ENCODE peak calls at places on chromosomes 6 and 20, in eight cellular contexts. K, O, F, Z, D, E, V and G are unnamed samples.

GRCh38 chr20:60203451-60203850 is 245.2 kb downstream of the CDH26 start:
- DNase-seq in Z (no peak), F (no peak), O (no peak), K (peak), E (no peak), V (no peak), D (no peak), G (no peak)

GRCh38 chr20:43357352-43357751 is 100.3 kb upstream of the SRSF6 start:
- DNase-seq in Z (no peak), V (no peak), D (no peak), O (no peak), K (no peak), E (no peak), F (no peak), G (no peak)

GRCh38 chr6:79605968-79606764 is 25.0 kb upstream of the SH3BGRL2 start:
- DNase-seq in V (no peak), K (no peak), E (no peak), Z (no peak), D (no peak), O (no peak), F (no peak), G (no peak)

GRCh38 chr20:44701116-44701865 is 13.9 kb upstream of the CCN5 start:
- DNase-seq in Z (no peak), F (no peak), E (no peak), K (no peak), O (no peak), D (no peak), V (no peak), G (no peak)

GRCh38 chr20:11457476-11457875 is 460.2 kb upstream of the BTBD3 start:
- DNase-seq in O (no peak), E (no peak), D (no peak), F (no peak), V (no peak), Z (no peak), K (no peak), G (no peak)

GRCh38 chr6:63272397-63272796 is 47.4 kb downstream of the LGSN start:
- DNase-seq in O (no peak), F (peak), K (peak), D (no peak), V (no peak), E (peak), Z (peak), G (no peak)

GRCh38 chr6:13764996-13765395 is 49.4 kb downstream of the MCUR1 start:
- DNase-seq in O (no peak), E (peak), K (no peak), F (peak), Z (no peak), V (no peak), D (no peak), G (no peak)

GRCh38 chr6:436308-437041 is 44.9 kb downstream of the IRF4 start:
- DNase-seq in K (no peak), O (no peak), F (no peak), Z (no peak), V (no peak), D (no peak), E (peak), G (no peak)

GRCh38 chr6:108337721-108338120 is 42.9 kb downstream of the AFG1L start:
- DNase-seq in E (no peak), K (no peak), D (no peak), Z (peak), O (no peak), V (no peak), F (no peak), G (no peak)

GRCh38 chr6:128235556-128235955 is 284.8 kb downstream of the PTPRK start:
- DNase-seq in E (no peak), D (no peak), Z (no peak), V (no peak), F (no peak), O (no peak), K (peak), G (no peak)

GRCh38 chr6:74519172-74519571 is 686.7 kb downstream of the COL12A1 start:
- DNase-seq in Z (peak), E (no peak), D (no peak), V (no peak), O (no peak), F (no peak), K (peak), G (no peak)

GRCh38 chr6:139433647-139434419 is 59.4 kb upstream of the CITED2 start:
- DNase-seq in K (no peak), D (no peak), V (no peak), Z (no peak), F (no peak), O (no peak), E (no peak), G (peak)

GRCh38 chr20:63230800-63231268 is 4.9 kb upstream of the BIRC7 start:
- DNase-seq in V (peak), E (peak), D (no peak), K (no peak), O (no peak), Z (peak), F (no peak), G (no peak)
- TF ChIP-seq CTCF in V (peak), E (peak), D (no peak), K (peak), O (no peak), Z (peak), F (peak), G (peak)

GRCh38 chr20:54534101-54534500 is 58.7 kb downstream of the DOK5 start:
- DNase-seq in F (no peak), V (no peak), O (no peak), K (no peak), E (no peak), Z (no peak), D (no peak), G (no peak)
- TF ChIP-seq CTCF in F (no peak), V (no peak), O (no peak), K (no peak), E (no peak), Z (no peak), D (no peak), G (no peak)

GRCh38 chr20:14951105-14951504 is 613.7 kb upstream of the FLRT3 start:
- DNase-seq in K (no peak), E (peak), O (no peak), F (no peak), Z (no peak), V (no peak), D (no peak), G (no peak)

GRCh38 chr20:14947536-14947935 is 610.1 kb upstream of the FLRT3 start:
- DNase-seq in V (no peak), D (no peak), K (no peak), E (no peak), Z (no peak), O (no peak), F (no peak), G (no peak)

GRCh38 chr20:14950633-14951032 is 613.2 kb upstream of the FLRT3 start:
- DNase-seq in F (no peak), Z (no peak), D (no peak), O (no peak), K (no peak), E (no peak), V (no peak), G (no peak)

GRCh38 chr20:14951707-14952106 is 614.3 kb upstream of the FLRT3 start:
- DNase-seq in O (no peak), K (peak), F (no peak), E (no peak), V (no peak), Z (no peak), D (no peak), G (no peak)

GRCh38 chr20:14948416-14948815 is 611.0 kb upstream of the FLRT3 start:
- DNase-seq in O (no peak), F (no peak), V (no peak), Z (no peak), D (no peak), K (no peak), E (peak), G (no peak)
- TF ChIP-seq CTCF in O (no peak), F (no peak), V (no peak), Z (no peak), D (peak), K (no peak), E (no peak), G (no peak)

DNA sequence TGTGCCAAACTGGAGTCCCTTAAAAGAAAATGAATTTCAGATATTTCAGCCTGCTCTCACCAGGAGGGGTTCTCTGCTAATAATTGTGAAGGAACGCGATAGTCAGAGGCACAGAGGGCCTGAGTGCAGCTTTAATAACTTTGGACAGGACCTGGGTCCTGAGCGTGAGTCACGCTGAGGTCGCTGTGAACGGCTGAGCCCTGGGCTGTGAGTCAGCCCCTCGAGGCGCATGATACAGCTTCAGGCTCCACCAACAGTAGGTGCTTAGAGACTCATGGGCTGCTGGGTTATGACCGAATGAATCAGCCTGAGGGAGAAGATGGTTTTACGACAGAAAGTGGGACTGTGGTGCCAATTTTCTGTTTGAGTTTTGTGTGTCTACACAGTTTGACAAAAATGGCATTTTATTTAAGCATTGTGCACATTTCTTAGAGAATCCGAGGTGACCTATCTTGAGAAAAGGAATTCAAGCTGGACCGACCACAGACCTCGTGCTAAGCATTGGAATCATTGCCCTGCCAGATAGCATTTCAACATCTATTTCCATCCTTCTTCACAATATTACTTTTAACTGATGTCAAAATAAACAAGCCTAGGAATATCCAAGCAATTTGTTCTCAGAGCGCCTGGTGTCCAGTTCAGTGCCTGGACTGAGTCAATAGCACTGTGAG is 183.0 kb downstream of the THBS2 start:
- DNase-seq in O (peak), Z (peak), K (peak), E (no peak), V (no peak), D (no peak), F (no peak), G (no peak)
- TF ChIP-seq CTCF in O (no peak), Z (peak), K (no peak), E (no peak), V (no peak), D (no peak), F (no peak), G (no peak)

GRCh38 chr6:163341224-163341623 is 73.3 kb upstream of the QKI start:
- DNase-seq in F (no peak), D (no peak), O (no peak), Z (no peak), V (no peak), K (no peak), E (no peak), G (no peak)

GRCh38 chr6:163339466-163339865 is 75.1 kb upstream of the QKI start:
- DNase-seq in E (no peak), F (no peak), O (no peak), K (no peak), Z (no peak), V (no peak), D (no peak), G (no peak)

GRCh38 chr6:163338671-163339405 is 75.7 kb upstream of the QKI start:
- DNase-seq in O (no peak), Z (peak), V (no peak), F (no peak), E (no peak), K (no peak), D (no peak), G (no peak)

GRCh38 chr6:163341671-163342070 is 72.8 kb upstream of the QKI start:
- DNase-seq in O (no peak), K (no peak), E (no peak), Z (no peak), V (no peak), F (no peak), D (no peak), G (no peak)

GRCh38 chr6:163340201-163340887 is 74.2 kb upstream of the QKI start:
- DNase-seq in E (no peak), Z (no peak), O (no peak), K (no peak), F (no peak), V (no peak), D (no peak), G (no peak)
- TF ChIP-seq CTCF in E (no peak), Z (no peak), O (no peak), K (no peak), F (no peak), V (no peak), D (no peak), G (no peak)

DNA sequence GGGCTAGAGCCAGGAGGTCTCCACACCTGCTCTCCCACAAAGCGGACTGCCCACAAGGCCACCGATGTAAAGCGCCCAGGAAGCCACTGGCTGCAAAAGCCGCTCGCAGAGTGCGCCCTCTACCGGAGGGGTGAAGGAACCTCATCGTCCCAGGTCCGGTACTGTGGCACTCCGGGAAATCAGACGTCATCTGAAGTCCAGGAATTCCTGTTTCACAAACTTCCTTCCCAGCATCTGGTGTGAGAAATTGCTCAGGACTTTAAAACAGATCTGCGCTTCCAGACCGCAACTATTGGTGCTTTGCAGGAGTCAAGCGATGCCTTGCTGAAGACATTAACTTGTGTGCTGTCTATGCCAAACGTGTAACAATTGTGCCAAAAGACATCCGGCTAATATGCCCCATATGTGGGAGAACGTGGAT is 115.1 kb upstream of the ARID1B start:
- DNase-seq in F (peak), V (peak), O (no peak), K (no peak), E (no peak), Z (no peak), D (no peak), G (peak)
- TF ChIP-seq CTCF in F (peak), V (peak), O (no peak), K (no peak), E (no peak), Z (peak), D (peak), G (peak)

GRCh38 chr6:157539421-157539822 is 158.4 kb downstream of the ZDHHC14 start:
- DNase-seq in Z (no peak), O (no peak), E (no peak), V (no peak), F (no peak), K (no peak), D (no peak), G (no peak)
- TF ChIP-seq CTCF in Z (no peak), O (no peak), E (no peak), V (no peak), F (no peak), K (no peak), D (no peak), G (no peak)

DNA sequence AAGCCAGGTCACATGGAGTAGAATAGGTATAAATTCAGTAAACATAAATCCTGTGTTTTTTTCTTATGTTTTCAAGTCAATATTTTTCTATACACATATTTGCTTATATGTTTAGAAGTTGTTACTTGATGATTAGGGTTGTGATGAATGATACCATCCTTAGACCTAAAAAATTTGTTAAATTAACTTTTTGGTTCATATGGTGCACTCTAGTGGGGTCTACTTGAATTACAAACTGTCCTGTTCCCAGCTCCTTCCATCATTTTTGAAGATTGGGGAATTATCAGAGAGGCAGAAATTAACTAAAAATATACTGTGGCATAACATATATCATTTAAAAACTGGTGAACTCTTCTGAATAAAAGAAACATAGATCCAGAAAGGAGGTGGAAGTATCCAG is 48.3 kb upstream of the RIPPLY2 start:
- DNase-seq in V (no peak), K (no peak), F (no peak), D (no peak), E (no peak), O (no peak), Z (no peak), G (no peak)
- TF ChIP-seq CTCF in V (no peak), K (no peak), F (no peak), D (no peak), E (no peak), O (no peak), Z (peak), G (no peak)

GRCh38 chr6:119612176-119612870 is 262.8 kb upstream of the MAN1A1 start:
- DNase-seq in O (no peak), E (no peak), D (no peak), Z (no peak), V (no peak), F (no peak), K (no peak), G (no peak)
- TF ChIP-seq CTCF in O (no peak), E (no peak), D (no peak), Z (no peak), V (no peak), F (no peak), K (no peak), G (no peak)

GRCh38 chr6:116515141-116515540 is 3.7 kb downstream of the CALHM5 start:
- DNase-seq in Z (no peak), O (no peak), D (no peak), E (no peak), F (no peak), K (no peak), V (no peak), G (no peak)

GRCh38 chr6:116522896-116523295 is 11.5 kb downstream of the CALHM5 start:
- DNase-seq in O (no peak), K (no peak), D (no peak), V (no peak), Z (no peak), F (no peak), E (no peak), G (no peak)

GRCh38 chr6:116513224-116513875 is 1.9 kb downstream of the CALHM5 start:
- DNase-seq in E (no peak), V (no peak), Z (no peak), O (no peak), F (no peak), K (peak), D (no peak), G (no peak)

GRCh38 chr6:116514103-116514502 is 2.7 kb downstream of the CALHM5 start:
- DNase-seq in Z (no peak), E (no peak), V (no peak), F (no peak), O (no peak), D (no peak), K (no peak), G (no peak)

DNA sequence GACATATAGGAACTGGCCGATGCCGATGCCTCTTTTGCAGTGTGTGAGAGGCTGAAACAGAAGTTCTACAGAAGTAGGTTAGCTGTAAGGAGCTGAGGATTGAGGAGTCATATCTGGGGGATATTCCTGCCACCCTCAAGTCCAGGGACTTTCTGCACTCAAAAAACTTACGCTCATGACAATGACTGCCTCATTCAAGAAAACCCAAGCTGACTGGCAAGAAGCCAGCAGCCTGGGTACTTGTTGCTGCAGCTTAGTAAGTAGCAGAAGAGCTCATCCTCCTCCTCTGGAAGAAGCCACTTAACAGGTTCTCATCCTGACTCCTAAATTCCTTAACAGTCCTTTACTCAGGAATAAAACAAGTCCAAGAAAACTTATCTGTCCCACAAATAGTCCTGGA is 7.2 kb downstream of the CALHM5 start:
- DNase-seq in V (no peak), E (peak), F (no peak), D (no peak), Z (no peak), K (no peak), O (no peak), G (no peak)
- TF ChIP-seq CTCF in V (no peak), E (no peak), F (no peak), D (no peak), Z (no peak), K (no peak), O (no peak), G (no peak)